ENCODE peak calls at places on chromosomes 6 and 20, in eight cellular contexts. M, B, S, Z, V, A, D and K are unnamed samples.

GRCh38 chr20:57526067-57526884 is 1.3 kb upstream of the CTCFL start:
- DNase-seq in M (no peak), B (no peak), S (no peak), Z (no peak), V (no peak), A (no peak), D (peak), K (no peak)

GRCh38 chr6:121522771-121523386 is 87.4 kb downstream of the GJA1 start:
- DNase-seq in M (no peak), B (no peak), S (no peak), Z (no peak), V (no peak), A (no peak), D (no peak), K (no peak)

GRCh38 chr6:100962466-100962865 is 81.3 kb upstream of the ASCC3 start:
- DNase-seq in M (no peak), B (no peak), S (no peak), Z (no peak), V (no peak), A (no peak), D (no peak), K (no peak)

GRCh38 chr6:13248953-13249432 is 79.3 kb downstream of the TBC1D7 start:
- DNase-seq in M (no peak), B (no peak), S (no peak), Z (no peak), V (no peak), A (no peak), D (no peak), K (no peak)

GRCh38 chr6:112835078-112835477 is 487.9 kb downstream of the RFPL4B start:
- DNase-seq in M (no peak), B (no peak), S (no peak), Z (no peak), V (no peak), A (no peak), D (no peak), K (no peak)

GRCh38 chr6:117976030-117976651 is 69.1 kb downstream of the SLC35F1 start:
- DNase-seq in M (no peak), B (no peak), S (no peak), Z (peak), V (peak), A (peak), D (peak), K (no peak)

GRCh38 chr6:106097368-106098231 is 11.5 kb downstream of the PRDM1 start:
- DNase-seq in M (no peak), B (no peak), S (no peak), Z (peak), V (peak), A (no peak), D (no peak), K (peak)

GRCh38 chr6:106823058-106823457 is 151.5 kb downstream of the CD24 start:
- DNase-seq in M (no peak), B (no peak), S (no peak), Z (no peak), V (no peak), A (no peak), D (no peak), K (no peak)

GRCh38 chr20:25469558-25469957 is 62.1 kb downstream of the GINS1 start:
- DNase-seq in M (no peak), B (no peak), S (no peak), Z (no peak), V (no peak), A (no peak), D (no peak), K (no peak)

GRCh38 chr6:26275663-26276062 is 89.3 kb upstream of the BTN3A2 start:
- DNase-seq in M (no peak), B (no peak), S (no peak), Z (no peak), V (no peak), A (no peak), D (no peak), K (no peak)

GRCh38 chr6:85751374-85752055 is 108.8 kb upstream of the SYNCRIP start:
- DNase-seq in M (no peak), B (no peak), S (no peak), Z (no peak), V (no peak), A (no peak), D (no peak), K (no peak)

GRCh38 chr6:120056085-120056484 is 706.5 kb upstream of the MAN1A1 start:
- DNase-seq in M (peak), B (no peak), S (no peak), Z (no peak), V (no peak), A (no peak), D (peak), K (no peak)

GRCh38 chr6:134683783-134684765 is 265.8 kb downstream of the ALDH8A1 start:
- DNase-seq in M (no peak), B (no peak), S (no peak), Z (peak), V (no peak), A (no peak), D (no peak), K (no peak)

GRCh38 chr6:41578714-41579610 is 32.8 kb downstream of the FOXP4 start:
- DNase-seq in M (peak), B (no peak), S (no peak), Z (peak), V (peak), A (no peak), D (peak), K (no peak)

GRCh38 chr6:4647414-4648365 is 128.5 kb upstream of the CDYL start:
- DNase-seq in M (peak), B (no peak), S (peak), Z (peak), V (peak), A (peak), D (peak), K (no peak)

GRCh38 chr6:169046483-169047192 is 207.0 kb downstream of the THBS2 start:
- DNase-seq in M (no peak), B (no peak), S (no peak), Z (peak), V (no peak), A (no peak), D (no peak), K (no peak)

GRCh38 chr6:158780963-158781691 is 38.0 kb downstream of the EZR start:
- DNase-seq in M (no peak), B (no peak), S (no peak), Z (no peak), V (no peak), A (no peak), D (peak), K (no peak)

GRCh38 chr20:17941087-17941825 is 27.3 kb downstream of the SNX5 start:
- DNase-seq in M (no peak), B (no peak), S (no peak), Z (no peak), V (no peak), A (no peak), D (no peak), K (no peak)

GRCh38 chr6:169669889-169670288 is 31.9 kb downstream of the WDR27 start:
- DNase-seq in M (no peak), B (no peak), S (no peak), Z (no peak), V (no peak), A (peak), D (no peak), K (no peak)

GRCh38 chr6:11198663-11199603 is 33.5 kb downstream of the NEDD9 start:
- DNase-seq in M (no peak), B (no peak), S (no peak), Z (no peak), V (no peak), A (no peak), D (no peak), K (no peak)

GRCh38 chr6:134134654-134135053 is 82.2 kb upstream of the SLC2A12 start:
- DNase-seq in M (no peak), B (no peak), S (no peak), Z (no peak), V (no peak), A (no peak), D (no peak), K (no peak)